ENCODE peak calls at places on chromosome 5, in seven cellular contexts. One of them, this sample, is unnamed. For H3K4me1, the result is how much of the 10 kb centered on the place peaks cover.

GRCh38 chr5:67404261-67405100 is 207.9 kb upstream of the CD180 start:
- DNase-seq in ovary: no peak
- DNase-seq in RWPE2: no peak
- DNase-seq in Peyer's patch: no peak
- DNase-seq in IMR-90: peak
- DNase-seq in prostate gland: no peak
- DNase-seq in heart left ventricle: no peak
- DNase-seq in this sample: no peak

GRCh38 chr5:52743970-52744369 is 43.7 kb upstream of the ITGA1 start:
- DNase-seq in Peyer's patch: peak
- DNase-seq in heart left ventricle: no peak
- DNase-seq in RWPE2: no peak
- DNase-seq in IMR-90: peak
- DNase-seq in prostate gland: no peak
- DNase-seq in ovary: no peak
- DNase-seq in this sample: no peak

GRCh38 chr5:67014957-67015400 is 181.6 kb downstream of the CD180 start:
- DNase-seq in RWPE2: no peak
- DNase-seq in prostate gland: peak
- DNase-seq in ovary: no peak
- DNase-seq in IMR-90: no peak
- DNase-seq in Peyer's patch: no peak
- DNase-seq in heart left ventricle: no peak
- DNase-seq in this sample: no peak

GRCh38 chr5:134647750-134648424 is 698 bp upstream of the SEC24A start:
- DNase-seq in Peyer's patch: no peak
- DNase-seq in heart left ventricle: no peak
- DNase-seq in RWPE2: no peak
- DNase-seq in prostate gland: no peak
- DNase-seq in IMR-90: peak
- DNase-seq in ovary: peak
- DNase-seq in this sample: peak

GRCh38 chr5:136082390-136083193 is 50.1 kb upstream of the SMAD5 start:
- DNase-seq in RWPE2: no peak
- DNase-seq in Peyer's patch: peak
- DNase-seq in ovary: peak
- DNase-seq in heart left ventricle: peak
- DNase-seq in prostate gland: peak
- DNase-seq in IMR-90: peak
- DNase-seq in this sample: peak

GRCh38 chr5:156826150-156826549 is 23.9 kb upstream of the PPP1R2B start:
- DNase-seq in Peyer's patch: no peak
- DNase-seq in RWPE2: no peak
- DNase-seq in ovary: no peak
- DNase-seq in prostate gland: no peak
- DNase-seq in IMR-90: no peak
- DNase-seq in heart left ventricle: no peak
- DNase-seq in this sample: no peak

GRCh38 chr5:147921134-147921533 is 14.8 kb upstream of the C5orf46 start:
- DNase-seq in IMR-90: no peak
- DNase-seq in Peyer's patch: no peak
- DNase-seq in heart left ventricle: no peak
- DNase-seq in ovary: no peak
- DNase-seq in RWPE2: no peak
- DNase-seq in prostate gland: no peak
- DNase-seq in this sample: no peak

GRCh38 chr5:81232449-81233079 is 558 bp upstream of the CKMT2 start:
- DNase-seq in Peyer's patch: no peak
- DNase-seq in ovary: peak
- DNase-seq in prostate gland: no peak
- DNase-seq in heart left ventricle: peak
- DNase-seq in IMR-90: no peak
- DNase-seq in RWPE2: no peak
- DNase-seq in this sample: peak

GRCh38 chr5:125848746-125849145 is 574.5 kb upstream of the GRAMD2B start:
- DNase-seq in heart left ventricle: no peak
- DNase-seq in Peyer's patch: no peak
- DNase-seq in prostate gland: no peak
- DNase-seq in ovary: no peak
- DNase-seq in RWPE2: no peak
- DNase-seq in IMR-90: no peak
- DNase-seq in this sample: no peak

GRCh38 chr5:14545890-14546289 is 35.7 kb upstream of the OTULINL start:
- DNase-seq in Peyer's patch: no peak
- DNase-seq in RWPE2: no peak
- DNase-seq in heart left ventricle: no peak
- DNase-seq in IMR-90: no peak
- DNase-seq in prostate gland: no peak
- DNase-seq in ovary: no peak
- DNase-seq in this sample: no peak

GRCh38 chr5:149956685-149957084 is 3.9 kb upstream of the SLC26A2 start:
- DNase-seq in RWPE2: no peak
- DNase-seq in ovary: no peak
- DNase-seq in prostate gland: no peak
- DNase-seq in Peyer's patch: no peak
- DNase-seq in IMR-90: no peak
- DNase-seq in heart left ventricle: no peak
- DNase-seq in this sample: no peak

GRCh38 chr5:123496892-123497291 is 15.1 kb upstream of the CSNK1G3 start:
- DNase-seq in ovary: no peak
- DNase-seq in prostate gland: no peak
- DNase-seq in heart left ventricle: no peak
- DNase-seq in RWPE2: no peak
- DNase-seq in Peyer's patch: no peak
- DNase-seq in IMR-90: peak
- DNase-seq in this sample: no peak

GRCh38 chr5:123524146-123524545 is 12.2 kb downstream of the CSNK1G3 start:
- DNase-seq in Peyer's patch: no peak
- DNase-seq in prostate gland: no peak
- DNase-seq in heart left ventricle: no peak
- DNase-seq in IMR-90: no peak
- DNase-seq in RWPE2: no peak
- DNase-seq in ovary: no peak
- DNase-seq in this sample: no peak

GRCh38 chr5:155085282-155085990 is 71.9 kb downstream of the KIF4B start:
- DNase-seq in heart left ventricle: no peak
- DNase-seq in RWPE2: no peak
- DNase-seq in ovary: no peak
- DNase-seq in prostate gland: no peak
- DNase-seq in Peyer's patch: no peak
- DNase-seq in IMR-90: no peak
- DNase-seq in this sample: no peak

GRCh38 chr5:98713027-98713426 is 60.4 kb upstream of the RGMB start:
- DNase-seq in ovary: no peak
- DNase-seq in IMR-90: peak
- DNase-seq in RWPE2: no peak
- DNase-seq in prostate gland: no peak
- DNase-seq in heart left ventricle: no peak
- DNase-seq in Peyer's patch: no peak
- DNase-seq in this sample: no peak

GRCh38 chr5:68456756-68457217 is 241.2 kb downstream of the PIK3R1 start:
- DNase-seq in RWPE2: no peak
- DNase-seq in heart left ventricle: peak
- DNase-seq in prostate gland: peak
- DNase-seq in Peyer's patch: peak
- DNase-seq in ovary: no peak
- DNase-seq in IMR-90: peak
- DNase-seq in this sample: no peak

GRCh38 chr5:33601881-33602280 is 161.1 kb downstream of the TARS1 start:
- DNase-seq in ovary: no peak
- DNase-seq in IMR-90: no peak
- DNase-seq in heart left ventricle: no peak
- DNase-seq in RWPE2: no peak
- DNase-seq in prostate gland: no peak
- DNase-seq in Peyer's patch: no peak
- DNase-seq in this sample: no peak

GRCh38 chr5:131379071-131379538 is 115.3 kb downstream of the CDC42SE2 start:
- DNase-seq in RWPE2: no peak
- DNase-seq in IMR-90: peak
- DNase-seq in ovary: no peak
- DNase-seq in Peyer's patch: no peak
- DNase-seq in heart left ventricle: no peak
- DNase-seq in prostate gland: no peak
- DNase-seq in this sample: no peak

GRCh38 chr5:57175586-57175985 is 1.7 kb downstream of the GPBP1 start:
- DNase-seq in ovary: no peak
- DNase-seq in prostate gland: no peak
- DNase-seq in Peyer's patch: no peak
- DNase-seq in RWPE2: no peak
- DNase-seq in heart left ventricle: no peak
- DNase-seq in IMR-90: no peak
- DNase-seq in this sample: no peak

GRCh38 chr5:69374911-69375446 is 5.4 kb downstream of the RAD17 start:
- DNase-seq in RWPE2: no peak
- DNase-seq in IMR-90: no peak
- DNase-seq in Peyer's patch: no peak
- DNase-seq in ovary: no peak
- DNase-seq in prostate gland: no peak
- DNase-seq in heart left ventricle: no peak
- DNase-seq in this sample: no peak

DNA sequence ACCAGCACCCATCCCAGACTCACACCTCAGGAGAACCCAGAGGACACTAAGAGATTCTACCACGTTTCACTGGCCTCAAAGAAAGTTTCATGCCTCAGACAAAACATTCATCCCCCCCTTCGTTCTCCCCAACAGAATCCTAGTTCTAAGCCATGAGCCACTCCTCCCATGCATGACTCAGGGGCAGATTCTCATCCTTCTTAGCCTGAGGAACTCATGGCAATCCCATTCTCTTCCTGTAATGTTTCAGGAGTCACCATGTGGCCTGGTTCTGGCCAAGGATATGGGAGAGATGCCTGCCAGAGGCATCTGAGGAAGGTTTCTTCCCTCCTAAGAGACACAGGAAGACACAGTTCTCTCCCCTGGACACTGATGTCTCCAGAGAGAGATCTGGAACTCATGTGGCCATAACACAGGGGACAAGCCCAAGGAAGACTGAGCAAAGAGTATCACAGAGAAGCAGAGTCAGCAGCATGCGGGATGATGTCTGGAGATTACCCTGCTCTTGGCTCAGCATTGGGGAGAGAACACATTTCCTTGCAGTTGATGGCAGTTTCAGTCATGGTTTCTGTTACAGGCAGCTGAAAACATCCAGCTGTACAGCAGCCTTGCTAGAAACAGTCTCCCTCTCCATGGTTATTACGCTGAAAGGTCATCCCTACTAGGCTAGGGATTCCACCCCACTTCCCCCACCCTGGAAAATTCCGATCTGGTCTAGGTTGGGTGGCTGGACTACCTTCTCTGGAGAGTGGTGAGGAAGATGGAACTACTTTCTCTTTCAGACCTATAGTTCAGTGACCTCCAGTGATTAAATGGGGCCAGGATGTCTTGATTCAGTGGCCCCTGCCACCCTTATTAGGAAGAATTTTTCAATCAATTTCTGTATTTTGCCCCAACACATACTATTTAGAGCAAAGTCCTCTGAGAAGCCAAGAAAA is 115.4 kb downstream of the ZNF608 start:
- DNase-seq in IMR-90: peak
- DNase-seq in RWPE2: no peak
- DNase-seq in ovary: no peak
- DNase-seq in heart left ventricle: no peak
- DNase-seq in Peyer's patch: no peak
- DNase-seq in prostate gland: no peak
- DNase-seq in this sample: no peak
- H3K27ac ChIP-seq in IMR-90: peak
- H3K27ac ChIP-seq in RWPE2: no peak
- H3K27ac ChIP-seq in ovary: no peak
- H3K27ac ChIP-seq in heart left ventricle: no peak
- H3K27ac ChIP-seq in Peyer's patch: no peak
- H3K27ac ChIP-seq in prostate gland: no peak
- H3K27ac ChIP-seq in this sample: no peak

DNA sequence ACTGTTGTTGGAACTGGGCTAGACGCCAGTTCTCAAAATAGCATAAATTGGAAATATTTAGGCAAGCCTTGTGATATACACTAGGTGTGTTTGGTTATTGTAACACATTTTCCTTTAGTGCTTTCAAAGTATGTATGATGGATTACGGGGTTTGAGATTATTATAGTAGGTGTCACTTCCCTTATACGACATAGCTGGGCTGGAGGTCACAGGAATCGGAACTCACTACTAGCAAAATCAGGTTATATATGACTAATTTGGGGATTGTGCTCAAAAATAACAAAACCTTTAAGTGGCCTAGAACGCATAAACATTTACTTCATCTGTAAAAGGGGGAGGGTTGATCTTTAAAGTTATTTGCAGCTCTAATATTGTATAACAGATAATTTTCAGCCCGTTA is 186.1 kb upstream of the EGFLAM start:
- DNase-seq in RWPE2: no peak
- DNase-seq in heart left ventricle: no peak
- DNase-seq in Peyer's patch: no peak
- DNase-seq in prostate gland: no peak
- DNase-seq in IMR-90: no peak
- DNase-seq in ovary: no peak
- DNase-seq in this sample: no peak
- H3K4me1 ChIP-seq in RWPE2: under half
- H3K4me1 ChIP-seq in heart left ventricle: under half
- H3K4me1 ChIP-seq in Peyer's patch: under half
- H3K4me1 ChIP-seq in prostate gland: under half
- H3K4me1 ChIP-seq in IMR-90: under half
- H3K4me1 ChIP-seq in ovary: under half
- H3K4me1 ChIP-seq in this sample: under half

GRCh38 chr5:76085286-76085579 is 2.0 kb downstream of the SV2C start:
- DNase-seq in Peyer's patch: no peak
- DNase-seq in IMR-90: no peak
- DNase-seq in heart left ventricle: no peak
- DNase-seq in RWPE2: no peak
- DNase-seq in prostate gland: no peak
- DNase-seq in ovary: no peak
- DNase-seq in this sample: no peak
- H3K4me3 ChIP-seq in Peyer's patch: no peak
- H3K4me3 ChIP-seq in IMR-90: no peak
- H3K4me3 ChIP-seq in heart left ventricle: no peak
- H3K4me3 ChIP-seq in RWPE2: no peak
- H3K4me3 ChIP-seq in prostate gland: no peak
- H3K4me3 ChIP-seq in ovary: no peak
- H3K4me3 ChIP-seq in this sample: no peak

GRCh38 chr5:180345186-180345585 is 8.0 kb downstream of the GFPT2 start:
- DNase-seq in RWPE2: no peak
- DNase-seq in prostate gland: no peak
- DNase-seq in heart left ventricle: no peak
- DNase-seq in Peyer's patch: no peak
- DNase-seq in ovary: no peak
- DNase-seq in IMR-90: no peak
- DNase-seq in this sample: no peak

GRCh38 chr5:180345781-180346180 is 7.4 kb downstream of the GFPT2 start:
- DNase-seq in ovary: no peak
- DNase-seq in Peyer's patch: no peak
- DNase-seq in IMR-90: no peak
- DNase-seq in prostate gland: no peak
- DNase-seq in heart left ventricle: no peak
- DNase-seq in RWPE2: no peak
- DNase-seq in this sample: no peak

GRCh38 chr5:180343110-180343845 is 9.9 kb downstream of the GFPT2 start:
- DNase-seq in ovary: no peak
- DNase-seq in heart left ventricle: no peak
- DNase-seq in RWPE2: no peak
- DNase-seq in Peyer's patch: no peak
- DNase-seq in IMR-90: peak
- DNase-seq in prostate gland: no peak
- DNase-seq in this sample: no peak

GRCh38 chr5:180344393-180344999 is 8.6 kb downstream of the GFPT2 start:
- DNase-seq in RWPE2: no peak
- DNase-seq in IMR-90: no peak
- DNase-seq in prostate gland: no peak
- DNase-seq in Peyer's patch: no peak
- DNase-seq in ovary: no peak
- DNase-seq in heart left ventricle: no peak
- DNase-seq in this sample: no peak

GRCh38 chr5:180343846-180344327 is 9.2 kb downstream of the GFPT2 start:
- DNase-seq in IMR-90: no peak
- DNase-seq in prostate gland: no peak
- DNase-seq in ovary: peak
- DNase-seq in RWPE2: no peak
- DNase-seq in heart left ventricle: no peak
- DNase-seq in Peyer's patch: peak
- DNase-seq in this sample: peak
- H3K27ac ChIP-seq in IMR-90: no peak
- H3K27ac ChIP-seq in prostate gland: no peak
- H3K27ac ChIP-seq in ovary: no peak
- H3K27ac ChIP-seq in RWPE2: no peak
- H3K27ac ChIP-seq in heart left ventricle: no peak
- H3K27ac ChIP-seq in Peyer's patch: no peak
- H3K27ac ChIP-seq in this sample: no peak